ENCODE peak calls at places on chromosome 14, in four cellular contexts. L is activated T-cell treated with anti-CD3 and anti-CD28 coated beads for 4 hours, F is DMS 273 treated with DMSO at 0.1 percent for 48 hours, X is left cardiac atrium. P is an unnamed sample.
A peak's percentile ranks its signal among the peaks of the same experiment; 100 is the strongest.

GRCh38 chr14:20350860-20351259 is 7.4 kb downstream of the PARP2 start:
- DNase-seq in L (no peak), F (no peak), X (no peak), P (no peak)

GRCh38 chr14:95319312-95320075 is at the start of gene CLMN:
- DNase-seq in L (peak; percentile 25), F (no peak), X (peak; percentile 48), P (no peak)

GRCh38 chr14:58626441-58626840 is 11.3 kb upstream of the DACT1 start:
- DNase-seq in L (no peak), F (no peak), X (no peak), P (no peak)

GRCh38 chr14:91113829-91114078 is at the start of gene DGLUCY:
- DNase-seq in L (no peak), F (peak; percentile 77), X (peak; percentile 88), P (peak; percentile 94)

GRCh38 chr14:88030079-88030478 is 25.1 kb downstream of the GPR65 start:
- DNase-seq in L (no peak), F (no peak), X (no peak), P (no peak)

GRCh38 chr14:60222820-60223219 is 26.2 kb upstream of the PPM1A start:
- DNase-seq in L (no peak), F (no peak), X (peak; percentile 55), P (no peak)

GRCh38 chr14:52363001-52363704 is 49.0 kb downstream of the PTGER2 start:
- DNase-seq in L (no peak), F (no peak), X (no peak), P (no peak)

GRCh38 chr14:98932436-98933325 is 339.3 kb downstream of the BCL11B start:
- DNase-seq in L (no peak), F (no peak), X (no peak), P (peak; percentile 17)

GRCh38 chr14:81301813-81302212 is 81.1 kb upstream of the GTF2A1 start:
- DNase-seq in L (no peak), F (no peak), X (no peak), P (no peak)

GRCh38 chr14:32044454-32044853 is 32.6 kb upstream of the ARHGAP5 start:
- DNase-seq in L (no peak), F (no peak), X (no peak), P (no peak)

GRCh38 chr14:68510201-68510600 is 282.7 kb downstream of the ZFP36L1 start:
- DNase-seq in L (no peak), F (peak; percentile 0), X (peak; percentile 44), P (peak; percentile 91)

GRCh38 chr14:73630009-73630780 is 14.6 kb upstream of the DNAL1 start:
- DNase-seq in L (no peak), F (no peak), X (no peak), P (no peak)

GRCh38 chr14:104304451-104305351 is 166.3 kb downstream of the KIF26A start:
- DNase-seq in L (no peak), F (no peak), X (peak; percentile 76), P (peak; percentile 4)

GRCh38 chr14:71381814-71382213 is 474.6 kb downstream of the PCNX1 start:
- DNase-seq in L (no peak), F (no peak), X (no peak), P (no peak)

GRCh38 chr14:92584221-92584620 is 70.6 kb downstream of the RIN3 start:
- DNase-seq in L (no peak), F (no peak), X (no peak), P (peak; percentile 42)

GRCh38 chr14:23068792-23069412 is 11.6 kb upstream of the CDH24 start:
- DNase-seq in L (peak; percentile 59), F (no peak), X (peak; percentile 75), P (peak; percentile 90)

GRCh38 chr14:75200451-75200850 is 24.0 kb upstream of the TMED10 start:
- DNase-seq in L (no peak), F (no peak), X (no peak), P (no peak)

GRCh38 chr14:83520837-83521236 is 1987.2 kb upstream of the SEL1L start:
- DNase-seq in L (no peak), F (no peak), X (no peak), P (no peak)

GRCh38 chr14:72740966-72741835 is 152.7 kb downstream of the DPF3 start:
- DNase-seq in L (no peak), F (no peak), X (no peak), P (no peak)

GRCh38 chr14:72800848-72801370 is 93.0 kb downstream of the DPF3 start:
- DNase-seq in L (no peak), F (no peak), X (no peak), P (no peak)

GRCh38 chr14:61547186-61548121 is 147.9 kb upstream of the HIF1A start:
- DNase-seq in L (no peak), F (no peak), X (no peak), P (no peak)

GRCh38 chr14:54226103-54226502 is 170.7 kb upstream of the CDKN3 start:
- DNase-seq in L (no peak), F (no peak), X (no peak), P (no peak)